ENCODE peak calls at places on chromosomes 12 and 14, in four cellular contexts. One of them, this sample, is unnamed.

GRCh38 chr14:76729195-76729594 is 32.1 kb upstream of the VASH1 start:
- DNase-seq in pancreas: no peak
- DNase-seq in A549: no peak
- DNase-seq in GM23248: no peak
- DNase-seq in this sample: no peak

GRCh38 chr12:95733156-95733825 is 57.3 kb downstream of the NTN4 start:
- DNase-seq in GM23248: peak; percentile 86
- DNase-seq in A549: no peak
- DNase-seq in pancreas: no peak
- DNase-seq in this sample: no peak

GRCh38 chr14:93878251-93878650 is 48.9 kb upstream of the FAM181A start:
- DNase-seq in pancreas: no peak
- DNase-seq in A549: no peak
- DNase-seq in GM23248: no peak
- DNase-seq in this sample: no peak

GRCh38 chr12:107134558-107134957 is 41.2 kb upstream of the CRY1 start:
- DNase-seq in pancreas: no peak
- DNase-seq in GM23248: peak; percentile 8
- DNase-seq in A549: peak; percentile 34
- DNase-seq in this sample: no peak

GRCh38 chr12:9049520-9050133 is 60.3 kb downstream of the KLRG1 start:
- DNase-seq in A549: peak; percentile 34
- DNase-seq in GM23248: peak; percentile 73
- DNase-seq in pancreas: no peak
- DNase-seq in this sample: no peak

GRCh38 chr12:109098142-109098652 is 800 bp downstream of the UNG start:
- DNase-seq in A549: peak; percentile 22
- DNase-seq in GM23248: peak; percentile 84
- DNase-seq in pancreas: peak; percentile 80
- DNase-seq in this sample: peak; percentile 82

GRCh38 chr12:106066726-106067325 is 71.9 kb downstream of the NUAK1 start:
- DNase-seq in GM23248: no peak
- DNase-seq in pancreas: no peak
- DNase-seq in A549: no peak
- DNase-seq in this sample: no peak

GRCh38 chr14:20499108-20499507 is 6.2 kb upstream of the RNASE10 start:
- DNase-seq in GM23248: no peak
- DNase-seq in pancreas: no peak
- DNase-seq in A549: no peak
- DNase-seq in this sample: no peak

GRCh38 chr12:65646127-65646643 is 178.1 kb upstream of the HMGA2 start:
- DNase-seq in pancreas: no peak
- DNase-seq in A549: no peak
- DNase-seq in GM23248: no peak
- DNase-seq in this sample: no peak

GRCh38 chr12:53750812-53751335 is 905 bp downstream of the CISTR start:
- DNase-seq in pancreas: no peak
- DNase-seq in A549: no peak
- DNase-seq in GM23248: peak; percentile 43
- DNase-seq in this sample: peak; percentile 57

GRCh38 chr14:35438910-35439713 is 34.6 kb upstream of the NFKBIA start:
- DNase-seq in A549: no peak
- DNase-seq in pancreas: no peak
- DNase-seq in GM23248: peak; percentile 38
- DNase-seq in this sample: no peak

GRCh38 chr12:84329933-84330332 is 582.7 kb downstream of the SLC6A15 start:
- DNase-seq in A549: no peak
- DNase-seq in GM23248: no peak
- DNase-seq in pancreas: no peak
- DNase-seq in this sample: no peak

GRCh38 chr12:2332947-2333346 is 280.2 kb downstream of the CACNA1C start:
- DNase-seq in A549: no peak
- DNase-seq in pancreas: no peak
- DNase-seq in GM23248: no peak
- DNase-seq in this sample: no peak

GRCh38 chr12:92244036-92244435 is 98.4 kb upstream of the BTG1 start:
- DNase-seq in A549: no peak
- DNase-seq in GM23248: peak; percentile 6
- DNase-seq in pancreas: no peak
- DNase-seq in this sample: no peak

GRCh38 chr12:67531519-67531918 is 117.0 kb upstream of the DYRK2 start:
- DNase-seq in GM23248: peak; percentile 12
- DNase-seq in A549: no peak
- DNase-seq in pancreas: no peak
- DNase-seq in this sample: no peak

GRCh38 chr12:49462103-49462739 is 76.6 kb upstream of the KCNH3 start:
- DNase-seq in A549: no peak
- DNase-seq in pancreas: no peak
- DNase-seq in GM23248: peak; percentile 21
- DNase-seq in this sample: no peak

GRCh38 chr12:2057041-2057792 is 4.4 kb downstream of the CACNA1C start:
- DNase-seq in A549: no peak
- DNase-seq in pancreas: peak; percentile 56
- DNase-seq in GM23248: peak; percentile 64
- DNase-seq in this sample: peak; percentile 57

GRCh38 chr14:104993808-104994591 is 8.4 kb downstream of the CLBA1 start:
- DNase-seq in GM23248: no peak
- DNase-seq in pancreas: peak; percentile 20
- DNase-seq in A549: no peak
- DNase-seq in this sample: no peak

GRCh38 chr14:60658116-60658515 is 8.8 kb upstream of the SIX1 start:
- DNase-seq in GM23248: no peak
- DNase-seq in A549: no peak
- DNase-seq in pancreas: no peak
- DNase-seq in this sample: no peak

GRCh38 chr12:80662586-80662985 is 44.8 kb upstream of the MYF6 start:
- DNase-seq in pancreas: no peak
- DNase-seq in A549: no peak
- DNase-seq in GM23248: no peak
- DNase-seq in this sample: no peak

GRCh38 chr12:123305160-123305559 is 33.5 kb upstream of the CDK2AP1 start:
- DNase-seq in pancreas: no peak
- DNase-seq in A549: no peak
- DNase-seq in GM23248: no peak
- DNase-seq in this sample: no peak

GRCh38 chr12:94803939-94804338 is 153.6 kb upstream of the TMCC3 start:
- DNase-seq in GM23248: no peak
- DNase-seq in A549: no peak
- DNase-seq in pancreas: no peak
- DNase-seq in this sample: no peak

GRCh38 chr12:6953417-6954315 is 2.5 kb downstream of the PTPN6 start:
- DNase-seq in pancreas: peak; percentile 23
- DNase-seq in A549: no peak
- DNase-seq in GM23248: no peak
- DNase-seq in this sample: peak; percentile 83

GRCh38 chr12:121775501-121775900 is 18.0 kb downstream of the RHOF start:
- DNase-seq in GM23248: no peak
- DNase-seq in pancreas: no peak
- DNase-seq in A549: no peak
- DNase-seq in this sample: no peak

GRCh38 chr12:54725233-54725843 is 77.2 kb upstream of the DCD start:
- DNase-seq in GM23248: peak; percentile 54
- DNase-seq in A549: peak; percentile 38
- DNase-seq in pancreas: no peak
- DNase-seq in this sample: no peak

GRCh38 chr14:55540847-55541773 is 38.9 kb upstream of the KTN1 start:
- DNase-seq in A549: no peak
- DNase-seq in GM23248: peak; percentile 60
- DNase-seq in pancreas: no peak
- DNase-seq in this sample: no peak

GRCh38 chr14:71116206-71117122 is 209.2 kb downstream of the PCNX1 start:
- DNase-seq in pancreas: no peak
- DNase-seq in GM23248: no peak
- DNase-seq in A549: no peak
- DNase-seq in this sample: no peak

GRCh38 chr12:108629824-108630476 is 3.7 kb downstream of the SELPLG start:
- DNase-seq in pancreas: no peak
- DNase-seq in GM23248: peak; percentile 96
- DNase-seq in A549: no peak
- DNase-seq in this sample: peak; percentile 79

GRCh38 chr14:103483600-103483999 is 39.0 kb downstream of the CKB start:
- DNase-seq in pancreas: no peak
- DNase-seq in A549: no peak
- DNase-seq in GM23248: peak; percentile 92
- DNase-seq in this sample: no peak

GRCh38 chr12:31768046-31768445 is 39.2 kb upstream of the AMN1 start:
- DNase-seq in GM23248: no peak
- DNase-seq in pancreas: no peak
- DNase-seq in A549: no peak
- DNase-seq in this sample: no peak

GRCh38 chr14:95519699-95520098 is 3.2 kb upstream of the SYNE3 start:
- DNase-seq in GM23248: peak; percentile 97
- DNase-seq in A549: no peak
- DNase-seq in pancreas: no peak
- DNase-seq in this sample: peak; percentile 73

GRCh38 chr12:124044809-124045321 is 71.8 kb downstream of the ZNF664 start:
- DNase-seq in A549: no peak
- DNase-seq in pancreas: no peak
- DNase-seq in GM23248: no peak
- DNase-seq in this sample: no peak

GRCh38 chr14:89342049-89342448 is 75.0 kb downstream of the FOXN3 start:
- DNase-seq in GM23248: no peak
- DNase-seq in pancreas: no peak
- DNase-seq in A549: no peak
- DNase-seq in this sample: no peak

GRCh38 chr14:89339579-89339978 is 77.5 kb downstream of the FOXN3 start:
- DNase-seq in pancreas: no peak
- DNase-seq in A549: no peak
- DNase-seq in GM23248: no peak
- DNase-seq in this sample: no peak

GRCh38 chr14:89339158-89339557 is 77.9 kb downstream of the FOXN3 start:
- DNase-seq in GM23248: no peak
- DNase-seq in A549: no peak
- DNase-seq in pancreas: no peak
- DNase-seq in this sample: no peak

GRCh38 chr14:89340782-89341181 is 76.3 kb downstream of the FOXN3 start:
- DNase-seq in pancreas: no peak
- DNase-seq in GM23248: peak; percentile 15
- DNase-seq in A549: no peak
- DNase-seq in this sample: no peak

GRCh38 chr14:89340200-89340667 is 76.8 kb downstream of the FOXN3 start:
- DNase-seq in GM23248: peak; percentile 59
- DNase-seq in A549: no peak
- DNase-seq in pancreas: no peak
- DNase-seq in this sample: no peak
- H3K4me1 ChIP-seq in GM23248: peaks cover 25% of the 10 kb centered on the region
- H3K4me1 ChIP-seq in A549: peaks cover 10% of the 10 kb centered on the region
- H3K4me1 ChIP-seq in pancreas: no peaks in the 10 kb centered on the region
- H3K4me1 ChIP-seq in this sample: peaks cover 29% of the 10 kb centered on the region

GRCh38 chr12:130952106-130952505 is 1.6 kb upstream of the ADGRD1 start:
- DNase-seq in GM23248: no peak
- DNase-seq in pancreas: no peak
- DNase-seq in A549: no peak
- DNase-seq in this sample: no peak

GRCh38 chr12:130953783-130954543 is at the start of gene ADGRD1:
- DNase-seq in GM23248: peak; percentile 74
- DNase-seq in pancreas: no peak
- DNase-seq in A549: peak; percentile 26
- DNase-seq in this sample: peak; percentile 79

GRCh38 chr12:130949806-130950205 is 3.9 kb upstream of the ADGRD1 start:
- DNase-seq in pancreas: no peak
- DNase-seq in A549: no peak
- DNase-seq in GM23248: no peak
- DNase-seq in this sample: no peak

GRCh38 chr12:130952545-130952954 is 1.2 kb upstream of the ADGRD1 start:
- DNase-seq in GM23248: no peak
- DNase-seq in A549: no peak
- DNase-seq in pancreas: no peak
- DNase-seq in this sample: no peak

DNA sequence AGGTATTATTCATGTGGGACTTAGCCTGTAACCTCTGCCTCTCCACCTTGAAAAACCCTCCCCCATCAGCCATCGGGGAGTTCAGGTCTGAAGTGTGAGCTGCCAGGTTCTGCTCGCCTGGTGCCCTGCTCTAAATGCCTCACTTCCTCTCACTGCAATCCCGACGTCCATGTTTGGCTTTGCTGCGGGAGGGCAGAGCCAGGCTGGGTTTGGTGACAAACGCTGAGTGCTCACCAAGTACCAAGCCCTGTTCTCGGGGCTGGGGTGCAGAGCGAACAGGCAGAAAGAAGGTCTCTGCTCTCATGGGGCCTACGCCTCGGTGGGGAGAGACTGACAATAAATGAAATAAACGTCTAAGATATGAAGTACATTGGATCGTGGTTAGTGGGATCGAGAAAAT is 2.1 kb upstream of the ADGRD1 start:
- DNase-seq in GM23248: no peak
- DNase-seq in A549: no peak
- DNase-seq in pancreas: no peak
- DNase-seq in this sample: no peak
- H3K4me1 ChIP-seq in GM23248: peaks cover 13% of the 10 kb centered on the region
- H3K4me1 ChIP-seq in A549: no peaks in the 10 kb centered on the region
- H3K4me1 ChIP-seq in pancreas: peaks cover 4% of the 10 kb centered on the region
- H3K4me1 ChIP-seq in this sample: peaks cover 35% of the 10 kb centered on the region

GRCh38 chr12:29238822-29239291 is 89.8 kb downstream of the FAR2 start:
- DNase-seq in GM23248: no peak
- DNase-seq in A549: no peak
- DNase-seq in pancreas: no peak
- DNase-seq in this sample: no peak

GRCh38 chr12:29241821-29242591 is 92.9 kb downstream of the FAR2 start:
- DNase-seq in pancreas: no peak
- DNase-seq in A549: no peak
- DNase-seq in GM23248: peak; percentile 93
- DNase-seq in this sample: no peak

GRCh38 chr12:29242921-29243431 is 93.9 kb downstream of the FAR2 start:
- DNase-seq in A549: no peak
- DNase-seq in pancreas: no peak
- DNase-seq in GM23248: no peak
- DNase-seq in this sample: peak; percentile 59

GRCh38 chr12:29239336-29239735 is 90.3 kb downstream of the FAR2 start:
- DNase-seq in pancreas: no peak
- DNase-seq in GM23248: no peak
- DNase-seq in A549: no peak
- DNase-seq in this sample: no peak

DNA sequence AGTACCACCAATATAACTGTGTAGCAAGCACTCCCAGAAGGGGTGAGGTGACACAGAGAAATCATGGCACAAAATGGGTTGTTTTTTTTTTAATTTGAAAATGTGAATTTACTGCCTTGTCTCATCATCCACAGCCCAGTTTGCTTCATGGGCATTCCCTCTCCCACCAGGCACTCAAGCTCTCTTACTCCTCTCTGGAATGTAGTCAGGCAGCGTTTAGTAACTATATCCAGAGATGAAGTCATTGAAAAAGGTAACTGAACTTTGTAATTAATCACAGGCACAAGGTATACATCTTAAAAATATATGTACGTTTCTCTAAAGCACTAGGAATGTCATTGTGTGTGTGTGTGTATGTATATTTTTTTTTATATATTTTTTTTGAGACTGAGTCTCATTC is 91.4 kb downstream of the FAR2 start:
- DNase-seq in pancreas: no peak
- DNase-seq in A549: no peak
- DNase-seq in GM23248: no peak
- DNase-seq in this sample: no peak
- H3K4me1 ChIP-seq in pancreas: no peaks in the 10 kb centered on the region
- H3K4me1 ChIP-seq in A549: no peaks in the 10 kb centered on the region
- H3K4me1 ChIP-seq in GM23248: peaks cover 22% of the 10 kb centered on the region
- H3K4me1 ChIP-seq in this sample: peaks cover 35% of the 10 kb centered on the region

GRCh38 chr12:116182359-116183063 is 95.0 kb downstream of the MED13L start:
- DNase-seq in GM23248: no peak
- DNase-seq in pancreas: no peak
- DNase-seq in A549: no peak
- DNase-seq in this sample: no peak
- H3K4me1 ChIP-seq in GM23248: peaks cover 36% of the 10 kb centered on the region
- H3K4me1 ChIP-seq in pancreas: peaks cover 8% of the 10 kb centered on the region
- H3K4me1 ChIP-seq in A549: peaks cover 66% of the 10 kb centered on the region
- H3K4me1 ChIP-seq in this sample: peaks cover 76% of the 10 kb centered on the region